ENCODE peak calls at places on chromosomes 7 and 10, in eight cellular contexts. One of them, this sample, is unnamed.

GRCh38 chr7:81624021-81624630 is 145.7 kb downstream of the HGF start:
- DNase-seq in body of pancreas: no peak
- DNase-seq in stomach: no peak
- DNase-seq in adrenal gland: no peak
- DNase-seq in GM12892: no peak
- DNase-seq in transverse colon: no peak
- DNase-seq in A549: no peak
- DNase-seq in Peyer's patch: no peak
- DNase-seq in this sample: no peak

GRCh38 chr10:85600026-85600743 is 766.4 kb downstream of the GRID1 start:
- DNase-seq in GM12892: no peak
- DNase-seq in adrenal gland: no peak
- DNase-seq in stomach: no peak
- DNase-seq in transverse colon: no peak
- DNase-seq in Peyer's patch: no peak
- DNase-seq in body of pancreas: no peak
- DNase-seq in A549: no peak
- DNase-seq in this sample: no peak

GRCh38 chr10:86389441-86390193 is 23.0 kb upstream of the GRID1 start:
- DNase-seq in transverse colon: peak; percentile 70
- DNase-seq in Peyer's patch: peak; percentile 76
- DNase-seq in A549: peak; percentile 42
- DNase-seq in stomach: peak; percentile 74
- DNase-seq in adrenal gland: no peak
- DNase-seq in GM12892: no peak
- DNase-seq in body of pancreas: peak; percentile 73
- DNase-seq in this sample: peak; percentile 25

GRCh38 chr10:83541096-83541495 is 598.2 kb upstream of the GHITM start:
- DNase-seq in adrenal gland: no peak
- DNase-seq in stomach: no peak
- DNase-seq in transverse colon: no peak
- DNase-seq in Peyer's patch: no peak
- DNase-seq in body of pancreas: no peak
- DNase-seq in A549: no peak
- DNase-seq in GM12892: no peak
- DNase-seq in this sample: no peak

GRCh38 chr10:17643339-17643754 is 604 bp upstream of the STAM start:
- DNase-seq in stomach: peak; percentile 72
- DNase-seq in GM12892: peak; percentile 25
- DNase-seq in Peyer's patch: peak; percentile 80
- DNase-seq in transverse colon: peak; percentile 82
- DNase-seq in body of pancreas: peak; percentile 84
- DNase-seq in adrenal gland: peak; percentile 84
- DNase-seq in A549: peak; percentile 87
- DNase-seq in this sample: peak; percentile 94

GRCh38 chr10:44398271-44398670 is 13.4 kb upstream of the CXCL12 start:
- DNase-seq in adrenal gland: no peak
- DNase-seq in GM12892: no peak
- DNase-seq in A549: no peak
- DNase-seq in transverse colon: no peak
- DNase-seq in Peyer's patch: no peak
- DNase-seq in stomach: no peak
- DNase-seq in body of pancreas: no peak
- DNase-seq in this sample: no peak

GRCh38 chr7:130334274-130334673 is 10.3 kb upstream of the CPA5 start:
- DNase-seq in transverse colon: no peak
- DNase-seq in A549: no peak
- DNase-seq in GM12892: no peak
- DNase-seq in Peyer's patch: no peak
- DNase-seq in body of pancreas: no peak
- DNase-seq in adrenal gland: no peak
- DNase-seq in stomach: no peak
- DNase-seq in this sample: no peak

GRCh38 chr10:15896654-15897053 is 36.3 kb upstream of the MINDY3 start:
- DNase-seq in stomach: no peak
- DNase-seq in A549: no peak
- DNase-seq in adrenal gland: no peak
- DNase-seq in body of pancreas: no peak
- DNase-seq in Peyer's patch: no peak
- DNase-seq in transverse colon: no peak
- DNase-seq in GM12892: no peak
- DNase-seq in this sample: no peak

GRCh38 chr7:34036972-34037792 is 131.8 kb downstream of the BMPER start:
- DNase-seq in transverse colon: no peak
- DNase-seq in adrenal gland: no peak
- DNase-seq in GM12892: no peak
- DNase-seq in body of pancreas: no peak
- DNase-seq in stomach: no peak
- DNase-seq in Peyer's patch: no peak
- DNase-seq in A549: peak; percentile 79
- DNase-seq in this sample: no peak

GRCh38 chr10:98170249-98171117 is 36.0 kb downstream of the R3HCC1L start:
- DNase-seq in transverse colon: peak; percentile 38
- DNase-seq in A549: peak; percentile 61
- DNase-seq in GM12892: no peak
- DNase-seq in Peyer's patch: peak; percentile 49
- DNase-seq in body of pancreas: peak; percentile 61
- DNase-seq in stomach: peak; percentile 44
- DNase-seq in adrenal gland: peak; percentile 20
- DNase-seq in this sample: peak; percentile 67

GRCh38 chr7:96558530-96558929 is 151.1 kb downstream of the SEM1 start:
- DNase-seq in GM12892: no peak
- DNase-seq in stomach: no peak
- DNase-seq in transverse colon: no peak
- DNase-seq in adrenal gland: no peak
- DNase-seq in Peyer's patch: no peak
- DNase-seq in A549: no peak
- DNase-seq in body of pancreas: no peak
- DNase-seq in this sample: no peak

GRCh38 chr7:157964521-157964920 is 623.1 kb downstream of the PTPRN2 start:
- DNase-seq in stomach: no peak
- DNase-seq in Peyer's patch: no peak
- DNase-seq in GM12892: no peak
- DNase-seq in A549: no peak
- DNase-seq in adrenal gland: no peak
- DNase-seq in body of pancreas: no peak
- DNase-seq in transverse colon: no peak
- DNase-seq in this sample: no peak

GRCh38 chr10:70558295-70558694 is 44.2 kb downstream of the PRF1 start:
- DNase-seq in adrenal gland: no peak
- DNase-seq in transverse colon: no peak
- DNase-seq in stomach: no peak
- DNase-seq in Peyer's patch: no peak
- DNase-seq in body of pancreas: no peak
- DNase-seq in GM12892: no peak
- DNase-seq in A549: no peak
- DNase-seq in this sample: no peak

GRCh38 chr7:50356212-50356944 is 51.9 kb downstream of the IKZF1 start:
- DNase-seq in Peyer's patch: no peak
- DNase-seq in GM12892: no peak
- DNase-seq in body of pancreas: peak; percentile 65
- DNase-seq in A549: no peak
- DNase-seq in stomach: no peak
- DNase-seq in transverse colon: no peak
- DNase-seq in adrenal gland: peak; percentile 51
- DNase-seq in this sample: peak; percentile 91

GRCh38 chr7:129434172-129434845 is at the start of gene STRIP2:
- DNase-seq in body of pancreas: peak; percentile 91
- DNase-seq in A549: peak; percentile 70
- DNase-seq in adrenal gland: peak; percentile 84
- DNase-seq in transverse colon: peak; percentile 91
- DNase-seq in Peyer's patch: peak; percentile 95
- DNase-seq in GM12892: peak; percentile 83
- DNase-seq in stomach: peak; percentile 91
- DNase-seq in this sample: peak; percentile 91

GRCh38 chr7:93799750-93800357 is 90.7 kb downstream of the TFPI2 start:
- DNase-seq in GM12892: no peak
- DNase-seq in Peyer's patch: no peak
- DNase-seq in adrenal gland: no peak
- DNase-seq in body of pancreas: no peak
- DNase-seq in A549: peak; percentile 14
- DNase-seq in stomach: no peak
- DNase-seq in transverse colon: no peak
- DNase-seq in this sample: peak; percentile 9

GRCh38 chr10:6083523-6084475 is 5.0 kb upstream of the RBM17 start:
- DNase-seq in Peyer's patch: no peak
- DNase-seq in GM12892: no peak
- DNase-seq in A549: no peak
- DNase-seq in transverse colon: no peak
- DNase-seq in adrenal gland: no peak
- DNase-seq in body of pancreas: no peak
- DNase-seq in stomach: no peak
- DNase-seq in this sample: no peak

GRCh38 chr10:6738464-6738824 is 158.4 kb upstream of the PRKCQ start:
- DNase-seq in adrenal gland: no peak
- DNase-seq in transverse colon: no peak
- DNase-seq in stomach: no peak
- DNase-seq in GM12892: no peak
- DNase-seq in A549: no peak
- DNase-seq in body of pancreas: no peak
- DNase-seq in Peyer's patch: no peak
- DNase-seq in this sample: no peak

GRCh38 chr7:101179117-101179779 is 845 bp downstream of the NAT16 start:
- DNase-seq in Peyer's patch: no peak
- DNase-seq in GM12892: no peak
- DNase-seq in body of pancreas: no peak
- DNase-seq in stomach: no peak
- DNase-seq in A549: no peak
- DNase-seq in transverse colon: no peak
- DNase-seq in adrenal gland: no peak
- DNase-seq in this sample: no peak

GRCh38 chr10:59678884-59679301 is 30.8 kb downstream of the SLC16A9 start:
- DNase-seq in stomach: peak; percentile 37
- DNase-seq in transverse colon: peak; percentile 73
- DNase-seq in A549: peak; percentile 9
- DNase-seq in adrenal gland: peak; percentile 45
- DNase-seq in Peyer's patch: no peak
- DNase-seq in GM12892: no peak
- DNase-seq in body of pancreas: no peak
- DNase-seq in this sample: no peak

GRCh38 chr7:154998481-154998880 is 4.4 kb downstream of the PAXIP1 start:
- DNase-seq in stomach: no peak
- DNase-seq in Peyer's patch: no peak
- DNase-seq in transverse colon: no peak
- DNase-seq in A549: no peak
- DNase-seq in adrenal gland: no peak
- DNase-seq in body of pancreas: no peak
- DNase-seq in GM12892: no peak
- DNase-seq in this sample: no peak

DNA sequence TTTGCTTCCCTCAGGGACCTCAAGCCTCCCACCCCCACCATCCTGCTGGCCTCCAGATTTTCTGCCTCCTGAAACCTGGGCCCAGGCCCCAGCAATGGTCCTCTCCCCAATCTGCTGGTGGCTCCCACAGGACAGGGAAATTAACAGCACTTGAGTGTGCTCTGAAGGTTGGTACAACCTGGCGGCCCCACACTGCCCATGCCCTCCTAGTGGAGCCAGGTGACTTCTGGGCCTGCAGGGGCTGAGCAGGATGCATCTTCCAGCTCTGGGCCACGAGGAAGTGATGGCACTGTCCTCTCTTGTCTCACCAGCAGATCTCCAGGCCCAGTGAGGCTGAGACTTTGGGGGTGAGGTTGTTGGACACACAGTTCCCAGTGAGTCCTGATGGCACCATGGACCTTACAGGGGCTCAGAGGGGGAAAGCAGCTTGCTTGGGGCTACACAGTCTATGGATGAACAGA is 3.6 kb upstream of the ZMIZ1 start:
- DNase-seq in adrenal gland: no peak
- DNase-seq in stomach: no peak
- DNase-seq in Peyer's patch: peak; percentile 45
- DNase-seq in body of pancreas: no peak
- DNase-seq in GM12892: no peak
- DNase-seq in A549: no peak
- DNase-seq in transverse colon: no peak
- DNase-seq in this sample: no peak
- TF ChIP-seq POLR2A in adrenal gland: no peak
- TF ChIP-seq POLR2A in stomach: no peak
- TF ChIP-seq POLR2A in Peyer's patch: no peak
- TF ChIP-seq POLR2A in body of pancreas: no peak
- TF ChIP-seq POLR2A in GM12892: no peak
- TF ChIP-seq POLR2A in A549: no peak
- TF ChIP-seq POLR2A in transverse colon: no peak
- TF ChIP-seq POLR2A in this sample: no peak

GRCh38 chr7:47651355-47652317 is 69.7 kb upstream of the TNS3 start:
- DNase-seq in adrenal gland: peak; percentile 57
- DNase-seq in GM12892: no peak
- DNase-seq in transverse colon: no peak
- DNase-seq in Peyer's patch: no peak
- DNase-seq in stomach: no peak
- DNase-seq in A549: peak; percentile 97
- DNase-seq in body of pancreas: no peak
- DNase-seq in this sample: no peak
- TF ChIP-seq POLR2A in adrenal gland: no peak
- TF ChIP-seq POLR2A in GM12892: no peak
- TF ChIP-seq POLR2A in transverse colon: no peak
- TF ChIP-seq POLR2A in Peyer's patch: no peak
- TF ChIP-seq POLR2A in stomach: no peak
- TF ChIP-seq POLR2A in A549: no peak
- TF ChIP-seq POLR2A in body of pancreas: no peak
- TF ChIP-seq POLR2A in this sample: no peak

DNA sequence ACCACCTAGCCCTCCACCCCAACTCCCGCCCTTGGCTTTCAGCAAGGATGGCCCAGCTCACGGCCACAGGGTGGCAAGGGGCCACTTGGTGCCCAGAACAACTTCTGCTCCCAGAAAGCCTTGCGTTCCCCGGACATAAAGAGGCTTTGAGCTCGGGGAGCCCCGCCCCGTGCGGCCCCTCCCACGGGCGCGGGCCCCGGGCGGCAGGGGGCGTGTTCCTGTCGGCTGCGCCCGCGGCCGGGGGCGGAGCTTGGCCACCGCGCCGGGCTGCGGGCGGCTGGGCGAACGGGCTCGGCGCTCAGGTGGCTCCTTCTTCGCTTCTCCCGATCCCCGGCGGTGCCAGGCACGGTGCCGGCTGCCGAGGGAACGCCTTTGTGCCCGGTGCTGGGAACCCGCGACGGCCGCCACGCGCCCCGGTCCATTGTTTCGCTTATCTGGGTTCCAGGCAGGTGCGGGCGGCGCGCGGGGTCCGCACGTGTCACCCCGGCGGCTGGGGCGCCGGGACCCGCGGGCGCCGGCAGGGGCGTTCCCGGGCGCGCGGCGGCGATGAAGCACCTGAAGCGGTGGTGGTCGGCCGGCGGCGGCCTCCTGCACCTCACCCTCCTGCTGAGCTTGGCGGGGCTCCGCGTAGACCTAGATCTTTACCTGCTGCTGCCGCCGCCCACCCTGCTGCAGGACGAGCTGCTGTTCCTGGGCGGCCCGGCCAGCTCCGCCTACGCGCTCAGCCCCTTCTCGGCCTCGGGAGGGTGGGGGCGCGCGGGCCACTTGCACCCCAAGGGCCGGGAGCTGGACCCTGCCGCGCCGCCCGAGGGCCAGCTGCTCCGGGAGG is at the start of gene NFE2L3:
- DNase-seq in GM12892: peak; percentile 76
- DNase-seq in Peyer's patch: peak; percentile 90
- DNase-seq in adrenal gland: peak; percentile 69
- DNase-seq in body of pancreas: peak; percentile 90
- DNase-seq in A549: peak; percentile 80
- DNase-seq in transverse colon: peak; percentile 92
- DNase-seq in stomach: peak; percentile 90
- DNase-seq in this sample: peak; percentile 87
- TF ChIP-seq POLR2A in GM12892: peak; percentile 71
- TF ChIP-seq POLR2A in Peyer's patch: peak; percentile 41
- TF ChIP-seq POLR2A in adrenal gland: no peak
- TF ChIP-seq POLR2A in body of pancreas: peak; percentile 36
- TF ChIP-seq POLR2A in A549: peak; percentile 63
- TF ChIP-seq POLR2A in transverse colon: peak; percentile 46
- TF ChIP-seq POLR2A in stomach: no peak
- TF ChIP-seq POLR2A in this sample: peak; percentile 72

GRCh38 chr7:135662373-135663114 is at the start of gene STMP1:
- DNase-seq in body of pancreas: peak; percentile 96
- DNase-seq in GM12892: peak; percentile 90
- DNase-seq in stomach: peak; percentile 97
- DNase-seq in adrenal gland: peak; percentile 95
- DNase-seq in A549: peak; percentile 97
- DNase-seq in transverse colon: peak; percentile 98
- DNase-seq in Peyer's patch: peak; percentile 99
- DNase-seq in this sample: peak; percentile 99
- TF ChIP-seq POLR2A in body of pancreas: peak; percentile 94
- TF ChIP-seq POLR2A in GM12892: peak; percentile 88
- TF ChIP-seq POLR2A in stomach: no peak
- TF ChIP-seq POLR2A in adrenal gland: peak; percentile 87
- TF ChIP-seq POLR2A in A549: peak; percentile 96
- TF ChIP-seq POLR2A in transverse colon: peak; percentile 91
- TF ChIP-seq POLR2A in Peyer's patch: peak; percentile 81
- TF ChIP-seq POLR2A in this sample: peak; percentile 99